ENCODE peak calls at places on chromosomes 3 and 15, in seven cellular contexts. A, D, L, H, X, N and U are unnamed samples.

GRCh38 chr15:52098328-52098727 is 14.2 kb downstream of the BCL2L10 start:
- DNase-seq in A (no peak), D (no peak), L (no peak), H (no peak), X (no peak), N (no peak), U (no peak)

GRCh38 chr3:65126527-65127440 is 439.0 kb upstream of the ADAMTS9 start:
- DNase-seq in A (peak), D (no peak), L (peak), H (no peak), X (no peak), N (peak), U (peak)

GRCh38 chr3:188090626-188091309 is 63.2 kb upstream of the LPP start:
- DNase-seq in A (no peak), D (peak), L (no peak), H (no peak), X (no peak), N (no peak), U (no peak)

GRCh38 chr15:73691398-73691797 is 7.2 kb downstream of the CD276 start:
- DNase-seq in A (peak), D (peak), L (peak), H (peak), X (no peak), N (peak), U (peak)

GRCh38 chr3:132543016-132543739 is 53.9 kb upstream of the ACKR4 start:
- DNase-seq in A (peak), D (no peak), L (peak), H (no peak), X (no peak), N (peak), U (peak)

GRCh38 chr15:66740802-66741201 is 38.8 kb downstream of the SMAD6 start:
- DNase-seq in A (peak), D (no peak), L (no peak), H (no peak), X (no peak), N (no peak), U (peak)

GRCh38 chr3:34394978-34395748 is 596.7 kb downstream of the PDCD6IP start:
- DNase-seq in A (no peak), D (no peak), L (no peak), H (no peak), X (no peak), N (no peak), U (no peak)

GRCh38 chr3:128321418-128321817 is 145.3 kb downstream of the DNAJB8 start:
- DNase-seq in A (no peak), D (no peak), L (no peak), H (no peak), X (no peak), N (no peak), U (no peak)

GRCh38 chr3:104032283-104032682 is 1334.4 kb upstream of the ALCAM start:
- DNase-seq in A (no peak), D (no peak), L (no peak), H (no peak), X (no peak), N (no peak), U (no peak)

GRCh38 chr3:3085782-3086181 is 24.4 kb downstream of the IL5RA start:
- DNase-seq in A (no peak), D (no peak), L (no peak), H (no peak), X (no peak), N (no peak), U (no peak)

GRCh38 chr3:3084890-3085289 is 25.3 kb downstream of the IL5RA start:
- DNase-seq in A (no peak), D (no peak), L (no peak), H (no peak), X (no peak), N (no peak), U (no peak)

GRCh38 chr3:63817209-63817608 is 1.9 kb upstream of the C3orf49 start:
- DNase-seq in A (no peak), D (no peak), L (no peak), H (no peak), X (no peak), N (no peak), U (no peak)

GRCh38 chr15:85445361-85445760 is 65.0 kb downstream of the AKAP13 start:
- DNase-seq in A (no peak), D (no peak), L (no peak), H (no peak), X (no peak), N (no peak), U (no peak)

GRCh38 chr15:57610130-57610529 is 18.4 kb downstream of the MYZAP start:
- DNase-seq in A (peak), D (peak), L (peak), H (peak), X (peak), N (peak), U (peak)

GRCh38 chr3:4826237-4827100 is 152.8 kb upstream of the BHLHE40 start:
- DNase-seq in A (peak), D (peak), L (no peak), H (peak), X (peak), N (peak), U (no peak)

GRCh38 chr3:197456271-197457091 is 99.3 kb downstream of the BDH1 start:
- DNase-seq in A (peak), D (peak), L (peak), H (peak), X (peak), N (peak), U (peak)

GRCh38 chr3:112303811-112304325 is 9.9 kb upstream of the SLC9C1 start:
- DNase-seq in A (peak), D (peak), L (peak), H (no peak), X (no peak), N (peak), U (peak)

GRCh38 chr3:22608721-22609120 is 594.4 kb upstream of the UBE2E2 start:
- DNase-seq in A (no peak), D (no peak), L (no peak), H (no peak), X (no peak), N (no peak), U (no peak)

GRCh38 chr15:56964182-56964581 is 45.7 kb downstream of the TCF12 start:
- DNase-seq in A (peak), D (no peak), L (peak), H (peak), X (no peak), N (no peak), U (no peak)

GRCh38 chr3:32839714-32840085 is 21.9 kb downstream of the TRIM71 start:
- DNase-seq in A (no peak), D (no peak), L (no peak), H (no peak), X (no peak), N (no peak), U (no peak)

GRCh38 chr15:27059610-27060202 is 88.7 kb downstream of the GABRG3 start:
- DNase-seq in A (peak), D (peak), L (peak), H (peak), X (peak), N (peak), U (peak)

GRCh38 chr3:126450744-126451143 is 24.9 kb downstream of the ZXDC start:
- DNase-seq in A (no peak), D (no peak), L (no peak), H (no peak), X (no peak), N (no peak), U (no peak)

GRCh38 chr3:94978076-94978475 is 915.2 kb downstream of the NSUN3 start:
- DNase-seq in A (no peak), D (no peak), L (no peak), H (no peak), X (no peak), N (no peak), U (no peak)

DNA sequence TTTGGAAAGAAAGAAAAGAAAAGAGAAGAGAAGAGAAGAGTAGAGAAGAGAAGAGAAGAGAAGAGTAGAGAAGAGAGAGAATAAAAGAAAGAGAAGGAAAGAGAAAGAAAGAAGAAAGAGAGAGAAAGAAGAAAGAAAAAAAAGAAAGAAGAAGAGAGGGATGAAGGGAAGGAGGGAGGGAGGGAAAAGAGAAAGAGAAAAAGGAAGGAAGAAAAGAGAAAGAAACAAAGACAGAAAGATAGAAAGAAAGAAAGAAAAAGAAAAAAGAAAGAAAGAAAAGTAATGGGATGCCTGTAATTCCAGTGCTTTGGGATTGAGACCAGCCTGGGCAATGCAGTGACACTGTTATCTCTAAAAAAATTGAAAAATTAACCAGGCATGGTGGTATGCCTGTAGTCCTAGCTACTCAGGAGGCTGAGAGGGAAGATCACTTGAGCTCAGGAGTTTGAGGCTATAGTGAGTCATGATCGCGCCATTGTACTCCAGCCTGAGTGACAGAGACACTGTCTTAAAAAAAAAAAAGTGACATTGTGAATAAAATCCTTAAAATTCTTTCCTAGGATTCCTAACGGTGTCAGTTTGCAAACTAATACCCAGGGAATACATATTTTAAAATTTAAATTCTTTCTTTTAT is 1.7 kb downstream of the RASL12 start:
- DNase-seq in A (peak), D (no peak), L (peak), H (no peak), X (no peak), N (peak), U (no peak)
- H3K4me3 ChIP-seq in A (no peak), D (no peak), L (no peak), H (no peak), X (no peak), N (no peak), U (peak)

GRCh38 chr15:70974004-70974832 is 81.6 kb downstream of the LRRC49 start:
- DNase-seq in A (peak), D (no peak), L (peak), H (no peak), X (no peak), N (peak), U (peak)
- TF ChIP-seq CTCF in A (peak), D (no peak), L (peak), H (peak), X (no peak), N (peak), U (peak)

GRCh38 chr3:43525941-43526607 is 95.7 kb downstream of the ANO10 start:
- DNase-seq in A (peak), D (no peak), L (peak), H (no peak), X (no peak), N (peak), U (no peak)

GRCh38 chr3:43528498-43529099 is 93.2 kb downstream of the ANO10 start:
- DNase-seq in A (no peak), D (no peak), L (no peak), H (no peak), X (no peak), N (no peak), U (no peak)

GRCh38 chr3:43525376-43525775 is 96.4 kb downstream of the ANO10 start:
- DNase-seq in A (no peak), D (no peak), L (no peak), H (no peak), X (no peak), N (no peak), U (no peak)

GRCh38 chr3:43523454-43524053 is 98.3 kb downstream of the ANO10 start:
- DNase-seq in A (peak), D (no peak), L (peak), H (no peak), X (no peak), N (peak), U (peak)

DNA sequence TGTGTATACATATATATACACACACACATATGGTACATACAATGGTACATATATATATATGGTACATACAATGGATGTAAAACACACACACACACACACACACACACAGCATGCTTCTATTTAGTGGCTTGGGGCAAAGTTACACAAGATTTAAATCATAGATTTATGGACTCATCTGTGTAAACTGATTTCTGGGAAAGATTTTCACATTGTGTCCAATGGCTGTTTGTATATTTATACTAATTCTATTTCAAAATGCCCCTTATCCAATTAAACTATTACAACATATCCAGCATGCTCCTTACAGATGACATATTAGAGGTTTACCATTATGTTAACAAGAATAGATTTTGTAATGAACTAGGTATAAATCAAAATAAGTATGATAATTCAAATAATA is 94.9 kb downstream of the ANO10 start:
- DNase-seq in A (no peak), D (no peak), L (peak), H (no peak), X (no peak), N (no peak), U (no peak)
- H3K4me3 ChIP-seq in A (no peak), D (no peak), L (no peak), H (no peak), X (no peak), N (no peak), U (no peak)

GRCh38 chr3:99218468-99218867 is 317.0 kb upstream of the DCBLD2 start:
- DNase-seq in A (no peak), D (no peak), L (no peak), H (no peak), X (no peak), N (no peak), U (no peak)
- TF ChIP-seq CTCF in A (no peak), D (no peak), L (no peak), H (no peak), X (no peak), N (no peak), U (no peak)

GRCh38 chr15:101439920-101440319 is 49.6 kb downstream of the PCSK6 start:
- DNase-seq in A (peak), D (no peak), L (peak), H (no peak), X (no peak), N (peak), U (peak)
- H3K4me3 ChIP-seq in A (peak), D (no peak), L (no peak), H (no peak), X (no peak), N (peak), U (peak)

DNA sequence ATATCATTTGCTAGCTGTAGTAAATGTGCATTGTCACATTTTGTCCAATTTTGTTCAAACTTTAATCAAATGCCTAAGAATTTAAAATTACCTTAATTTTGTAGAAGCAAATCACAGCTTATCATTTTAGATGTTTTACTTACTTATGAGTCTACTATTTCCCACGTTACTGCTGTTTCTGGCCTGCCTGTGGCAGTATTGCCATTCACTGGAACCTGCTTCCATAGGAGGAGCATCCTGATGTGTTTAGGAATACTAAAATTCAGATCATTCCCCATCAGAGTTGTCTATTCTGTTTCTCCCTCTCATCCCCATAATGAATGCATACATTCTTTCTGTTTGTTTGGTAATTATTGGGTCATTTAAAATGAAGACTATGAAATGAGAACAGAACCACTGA is 119.5 kb upstream of the SNRPN start:
- DNase-seq in A (no peak), D (no peak), L (no peak), H (no peak), X (no peak), N (no peak), U (no peak)
- TF ChIP-seq CTCF in A (no peak), D (no peak), L (no peak), H (no peak), X (no peak), N (no peak), U (no peak)

DNA sequence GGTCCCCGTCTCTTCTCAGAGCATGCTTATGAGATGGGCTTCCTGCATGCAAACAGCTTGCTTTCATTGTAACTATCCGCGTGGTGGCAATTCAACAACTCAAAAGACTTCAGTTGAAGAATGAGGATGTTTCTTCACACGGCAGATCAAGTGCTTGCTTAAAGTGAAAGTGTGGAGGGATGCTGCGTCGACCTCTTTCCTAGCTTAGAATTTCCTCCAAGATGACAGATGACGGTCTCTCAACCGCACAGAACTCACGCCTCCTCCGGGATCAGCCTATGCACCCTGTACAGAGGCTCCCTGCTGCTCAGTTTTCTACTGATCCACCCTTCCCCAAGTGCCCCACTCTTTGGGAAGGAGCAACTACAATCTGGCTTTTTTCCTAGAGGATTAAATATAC is 47.8 kb downstream of the PCSK6 start:
- DNase-seq in A (no peak), D (no peak), L (no peak), H (no peak), X (no peak), N (no peak), U (no peak)
- H3K4me3 ChIP-seq in A (no peak), D (no peak), L (no peak), H (no peak), X (no peak), N (no peak), U (peak)